ENCODE peak calls at places on chromosomes 3 and 15, in nine cellular contexts. Y, Z, M, X, U, I, E, K and T are unnamed samples.

GRCh38 chr3:63967675-63968611 is 55.4 kb downstream of the PSMD6 start:
- DNase-seq in X (peak; percentile 69), Y (peak; percentile 23), K (peak; percentile 19), I (no peak), U (peak; percentile 63), Z (no peak), M (no peak), E (peak; percentile 82), T (peak; percentile 66)

GRCh38 chr3:14988988-14989394 is 41.6 kb downstream of the NR2C2 start:
- DNase-seq in Y (no peak), X (no peak), K (no peak), U (peak; percentile 50), E (no peak), M (no peak), I (no peak), Z (peak; percentile 16), T (no peak)

GRCh38 chr3:40317061-40317676 is 7.7 kb downstream of the EIF1B start:
- DNase-seq in M (peak; percentile 50), X (peak; percentile 66), E (peak; percentile 61), Z (no peak), U (peak; percentile 50), Y (no peak), K (no peak), I (peak; percentile 55), T (peak; percentile 53)

GRCh38 chr15:85607842-85608241 is 186.9 kb downstream of the KLHL25 start:
- DNase-seq in Y (no peak), K (no peak), E (peak; percentile 90), I (no peak), M (no peak), X (peak; percentile 88), Z (no peak), U (no peak), T (no peak)

GRCh38 chr3:55244247-55244646 is 242.9 kb downstream of the WNT5A start:
- DNase-seq in E (no peak), Y (no peak), U (no peak), X (no peak), M (no peak), Z (no peak), I (no peak), K (no peak), T (no peak)

GRCh38 chr3:33181229-33181628 is 37.4 kb downstream of the SUSD5 start:
- DNase-seq in E (no peak), Y (no peak), M (no peak), X (no peak), Z (no peak), I (no peak), K (no peak), U (no peak), T (no peak)

GRCh38 chr3:53236112-53236841 is 19.5 kb downstream of the TKT start:
- DNase-seq in X (peak; percentile 88), E (peak; percentile 93), K (no peak), Z (no peak), Y (no peak), M (no peak), U (no peak), I (peak; percentile 57), T (no peak)

GRCh38 chr3:182671942-182672341 is 121.4 kb upstream of the ATP11B start:
- DNase-seq in Y (no peak), M (no peak), I (peak; percentile 11), U (no peak), Z (no peak), E (peak; percentile 77), X (no peak), K (no peak), T (no peak)

GRCh38 chr3:177545964-177546363 is 348.7 kb upstream of the TBL1XR1 start:
- DNase-seq in X (no peak), Y (no peak), U (no peak), M (no peak), E (no peak), I (no peak), Z (no peak), K (no peak), T (no peak)

GRCh38 chr3:195774917-195775316 is 36.8 kb downstream of the MUC4 start:
- DNase-seq in E (no peak), M (peak; percentile 18), Y (no peak), I (no peak), Z (no peak), K (peak; percentile 31), U (no peak), X (peak; percentile 10), T (peak; percentile 32)

GRCh38 chr3:98777801-98778220 is 14.7 kb downstream of the ST3GAL6 start:
- DNase-seq in K (no peak), I (no peak), U (no peak), E (peak; percentile 79), X (peak; percentile 55), Z (no peak), M (no peak), Y (no peak), T (no peak)

GRCh38 chr3:102514241-102514640 is 79.4 kb downstream of the ZPLD1 start:
- DNase-seq in E (no peak), Z (no peak), I (no peak), X (no peak), K (no peak), M (no peak), U (no peak), Y (no peak), T (no peak)

GRCh38 chr3:150309557-150309956 is 98.5 kb upstream of the TSC22D2 start:
- DNase-seq in M (no peak), Y (no peak), E (peak; percentile 80), U (no peak), Z (no peak), I (no peak), X (peak; percentile 64), K (no peak), T (no peak)

GRCh38 chr3:122519693-122520092 is 5.0 kb upstream of the KPNA1 start:
- DNase-seq in X (no peak), Z (no peak), E (no peak), U (no peak), K (no peak), Y (no peak), M (no peak), I (no peak), T (no peak)

GRCh38 chr3:4504340-4505261 is 11.5 kb downstream of the ITPR1 start:
- DNase-seq in Y (peak; percentile 20), K (no peak), Z (no peak), X (no peak), U (peak; percentile 59), E (no peak), M (no peak), I (no peak), T (no peak)

GRCh38 chr3:126126292-126126691 is 42.4 kb upstream of the SLC41A3 start:
- DNase-seq in Z (no peak), U (peak; percentile 22), E (no peak), X (no peak), K (no peak), M (no peak), I (no peak), Y (peak; percentile 1), T (no peak)

GRCh38 chr3:37739579-37740290 is 121.9 kb upstream of the CTDSPL start:
- DNase-seq in Z (no peak), K (no peak), E (no peak), Y (no peak), M (no peak), U (no peak), X (no peak), I (no peak), T (no peak)

GRCh38 chr15:98421419-98422085 is 226.8 kb upstream of the IGF1R start:
- DNase-seq in E (peak; percentile 23), Z (peak; percentile 72), U (no peak), I (peak; percentile 51), X (peak; percentile 24), Y (peak; percentile 26), K (no peak), M (peak; percentile 70), T (peak; percentile 96)

GRCh38 chr3:188559069-188559410 is 405.1 kb downstream of the LPP start:
- DNase-seq in K (no peak), Y (no peak), I (no peak), X (peak; percentile 17), Z (no peak), M (no peak), U (no peak), E (peak; percentile 65), T (no peak)

GRCh38 chr3:69588170-69588569 is 151.1 kb upstream of the MITF start:
- DNase-seq in K (no peak), U (no peak), Y (no peak), X (no peak), Z (no peak), M (no peak), I (no peak), E (no peak), T (no peak)

GRCh38 chr3:58005662-58006061 is 2.6 kb upstream of the FLNB start:
- DNase-seq in I (no peak), Y (no peak), Z (no peak), X (peak; percentile 60), U (no peak), K (no peak), E (peak; percentile 79), M (no peak), T (no peak)

GRCh38 chr15:70023064-70023768 is 74.5 kb downstream of the TLE3 start:
- DNase-seq in Z (peak; percentile 6), M (no peak), I (no peak), K (no peak), U (peak; percentile 89), E (peak; percentile 92), X (peak; percentile 74), Y (peak; percentile 34), T (no peak)